ENCODE peak calls at places on chromosomes 2 and 18, in eight cellular contexts. R is AG09309; U is CD8-positive, alpha-beta T cell; C is stimulated activated naive CD8-positive, alpha-beta T cell treated with anti-CD3 and anti-CD28 coated beads, Interleukin-15, Interleukin-2, amounts not matched to agents 100 U/mL and 50 U/mL, for 24 hours; T is stimulated activated CD4-positive, alpha-beta T cell treated with anti-CD3 and anti-CD28 coated beads, Interleukin-2, amount 100 ng/mL, for 24 hours; K is mammary epithelial cell; Q is HuH-7; G is NCI-H2171 treated with DMSO at 0.1 percent for 48 hours. F is an unnamed sample.

GRCh38 chr2:148303166-148303565 is 282.3 kb downstream of the MBD5 start:
- DNase-seq in R (no peak), U (no peak), C (no peak), T (no peak), K (no peak), Q (no peak), G (no peak), F (no peak)

GRCh38 chr2:177281400-177282021 is 17.0 kb upstream of the NFE2L2 start:
- DNase-seq in R (no peak), U (no peak), C (no peak), T (no peak), K (peak; percentile 83), Q (no peak), G (no peak), F (no peak)

GRCh38 chr2:12498703-12499102 is 218.0 kb upstream of the TRIB2 start:
- DNase-seq in R (no peak), U (no peak), C (no peak), T (no peak), K (peak; percentile 54), Q (no peak), G (no peak), F (no peak)

GRCh38 chr2:16625201-16625729 is 40.4 kb downstream of the CYRIA start:
- DNase-seq in R (no peak), U (no peak), C (no peak), T (no peak), K (no peak), Q (no peak), G (no peak), F (no peak)

GRCh38 chr2:145760781-145761649 is 1241.1 kb upstream of the ZEB2 start:
- DNase-seq in R (peak; percentile 37), U (no peak), C (no peak), T (no peak), K (peak; percentile 17), Q (no peak), G (no peak), F (no peak)

GRCh38 chr18:35485852-35486251 is 11.9 kb downstream of the INO80C start:
- DNase-seq in R (no peak), U (no peak), C (no peak), T (no peak), K (no peak), Q (no peak), G (no peak), F (no peak)

GRCh38 chr2:180261976-180262375 is 254.9 kb upstream of the CWC22 start:
- DNase-seq in R (no peak), U (no peak), C (no peak), T (no peak), K (no peak), Q (no peak), G (no peak), F (no peak)

GRCh38 chr2:74051504-74051903 is 66.8 kb downstream of the TET3 start:
- DNase-seq in R (no peak), U (no peak), C (no peak), T (no peak), K (no peak), Q (no peak), G (peak; percentile 16), F (no peak)

GRCh38 chr2:69957970-69958369 is 3.5 kb downstream of the ASPRV1 start:
- DNase-seq in R (no peak), U (no peak), C (no peak), T (no peak), K (no peak), Q (no peak), G (peak; percentile 72), F (no peak)

GRCh38 chr18:55585586-55586521 is 2.1 kb downstream of the TCF4 start:
- DNase-seq in R (no peak), U (no peak), C (no peak), T (no peak), K (no peak), Q (no peak), G (no peak), F (no peak)

GRCh38 chr2:152336103-152336853 is 1.3 kb downstream of the FMNL2 start:
- DNase-seq in R (no peak), U (no peak), C (peak; percentile 19), T (peak; percentile 0), K (peak; percentile 62), Q (peak; percentile 69), G (peak; percentile 48), F (no peak)

GRCh38 chr2:142174176-142174575 is 43.4 kb upstream of the LRP1B start:
- DNase-seq in R (no peak), U (no peak), C (no peak), T (no peak), K (no peak), Q (no peak), G (no peak), F (no peak)

F was measured in T-helper 2 cell treated with Interferon-gamma antibody and Interleukin-4, amounts not matched to agents 5 μg/mL and 100 μg/mL, for 36 hours.